ENCODE peak calls at places on chromosome 2, in ten cellular contexts. W is foreskin fibroblast; P is AG04450; Y is A549; K is MCF 10A; C is activated CD8-positive, alpha-beta memory T cell treated with anti-CD3 and anti-CD28 coated beads, Interleukin-2, amount 50 U/mL, for 48 hours; J is effector memory CD8-positive, alpha-beta T cell; Z is HTR-8/SVneo; D is activated CD4-positive, alpha-beta T cell treated with anti-CD3 and anti-CD28 coated beads, Interleukin-2, amount 50 U/mL, for 48 hours; E is fibroblast of the aortic adventitia. B is an unnamed sample.

GRCh38 chr2:11097038-11097720 is 58.1 kb upstream of the SLC66A3 start:
- DNase-seq in W (peak), C (no peak), P (peak), K (peak), Z (peak), Y (peak), E (peak), J (no peak), D (no peak), B (peak)

GRCh38 chr2:140718999-140719398 is 1411.8 kb downstream of the LRP1B start:
- DNase-seq in Z (no peak), D (no peak), C (no peak), E (no peak), K (no peak), J (no peak), W (no peak), P (no peak), Y (no peak), B (no peak)

GRCh38 chr2:179692610-179693009 is 168.8 kb downstream of the ZNF385B start:
- DNase-seq in D (no peak), Y (no peak), C (no peak), W (peak), J (no peak), Z (no peak), P (no peak), K (peak), E (no peak), B (no peak)

GRCh38 chr2:182280128-182280527 is 146.7 kb downstream of the PDE1A start:
- DNase-seq in J (no peak), W (no peak), Z (peak), E (peak), C (no peak), D (no peak), Y (no peak), K (no peak), P (no peak), B (peak)

GRCh38 chr2:134282638-134283400 is 28.9 kb downstream of the MGAT5 start:
- DNase-seq in K (no peak), P (no peak), E (no peak), C (peak), J (peak), D (peak), Y (no peak), Z (no peak), W (no peak), B (peak)

GRCh38 chr2:223084873-223085272 is 32.9 kb downstream of the KCNE4 start:
- DNase-seq in J (no peak), D (no peak), P (no peak), K (peak), Y (no peak), W (no peak), Z (no peak), C (no peak), E (no peak), B (no peak)

GRCh38 chr2:213545481-213545880 is 261.2 kb downstream of the SPAG16 start:
- DNase-seq in E (no peak), K (no peak), P (no peak), D (no peak), Y (no peak), J (no peak), Z (no peak), W (no peak), C (no peak), B (no peak)

GRCh38 chr2:40033781-40034180 is 254.7 kb upstream of the THUMPD2 start:
- DNase-seq in C (no peak), K (no peak), W (peak), J (no peak), Y (no peak), P (no peak), Z (no peak), D (no peak), E (no peak), B (peak)

B was measured in fibroblast of villous mesenchyme.